ENCODE peak calls at places on chromosomes 12 and 14, in nine cellular contexts. One of them, this sample, is unnamed. For H3K4me1, the result is how much of the 10 kb centered on the place peaks cover.

GRCh38 chr12:9960613-9961012 is 10.6 kb upstream of the CLEC12A start:
- DNase-seq in transverse colon: no peak
- DNase-seq in right atrium auricular region: no peak
- DNase-seq in mesendoderm: no peak
- DNase-seq in A549: no peak
- DNase-seq in pancreas: no peak
- DNase-seq in stomach: no peak
- DNase-seq in A673: no peak
- DNase-seq in GM12878: no peak
- DNase-seq in this sample: no peak

GRCh38 chr12:62930546-62931425 is 4.2 kb downstream of the PPM1H start:
- DNase-seq in transverse colon: no peak
- DNase-seq in right atrium auricular region: no peak
- DNase-seq in mesendoderm: peak
- DNase-seq in A549: no peak
- DNase-seq in pancreas: no peak
- DNase-seq in stomach: no peak
- DNase-seq in A673: no peak
- DNase-seq in GM12878: no peak
- DNase-seq in this sample: no peak

GRCh38 chr14:77991128-77991772 is 178.9 kb upstream of the NRXN3 start:
- DNase-seq in transverse colon: no peak
- DNase-seq in right atrium auricular region: no peak
- DNase-seq in mesendoderm: peak
- DNase-seq in A549: peak
- DNase-seq in pancreas: no peak
- DNase-seq in stomach: no peak
- DNase-seq in A673: peak
- DNase-seq in GM12878: no peak
- DNase-seq in this sample: no peak

GRCh38 chr14:60111732-60112131 is 20.0 kb downstream of the PCNX4 start:
- DNase-seq in transverse colon: no peak
- DNase-seq in right atrium auricular region: no peak
- DNase-seq in mesendoderm: no peak
- DNase-seq in A549: no peak
- DNase-seq in pancreas: no peak
- DNase-seq in stomach: no peak
- DNase-seq in A673: no peak
- DNase-seq in GM12878: no peak
- DNase-seq in this sample: no peak

GRCh38 chr14:82403972-82404371 is 870.3 kb upstream of the SEL1L start:
- DNase-seq in transverse colon: no peak
- DNase-seq in right atrium auricular region: no peak
- DNase-seq in mesendoderm: peak
- DNase-seq in A549: no peak
- DNase-seq in pancreas: no peak
- DNase-seq in stomach: no peak
- DNase-seq in A673: no peak
- DNase-seq in GM12878: no peak
- DNase-seq in this sample: no peak

GRCh38 chr14:52313493-52313881 is 625 bp upstream of the PTGER2 start:
- DNase-seq in transverse colon: no peak
- DNase-seq in right atrium auricular region: no peak
- DNase-seq in mesendoderm: no peak
- DNase-seq in A549: no peak
- DNase-seq in pancreas: no peak
- DNase-seq in stomach: no peak
- DNase-seq in A673: no peak
- DNase-seq in GM12878: no peak
- DNase-seq in this sample: no peak

GRCh38 chr12:62860501-62861156 is 74.3 kb downstream of the PPM1H start:
- DNase-seq in transverse colon: no peak
- DNase-seq in right atrium auricular region: no peak
- DNase-seq in mesendoderm: no peak
- DNase-seq in A549: no peak
- DNase-seq in pancreas: no peak
- DNase-seq in stomach: no peak
- DNase-seq in A673: no peak
- DNase-seq in GM12878: no peak
- DNase-seq in this sample: peak

GRCh38 chr12:112751844-112752243 is 39.7 kb upstream of the RPH3A start:
- DNase-seq in transverse colon: no peak
- DNase-seq in right atrium auricular region: no peak
- DNase-seq in mesendoderm: no peak
- DNase-seq in A549: no peak
- DNase-seq in pancreas: no peak
- DNase-seq in stomach: no peak
- DNase-seq in A673: no peak
- DNase-seq in GM12878: no peak
- DNase-seq in this sample: no peak

GRCh38 chr12:115709410-115710065 is 568.0 kb downstream of the MED13L start:
- DNase-seq in transverse colon: peak
- DNase-seq in right atrium auricular region: no peak
- DNase-seq in mesendoderm: no peak
- DNase-seq in A549: no peak
- DNase-seq in pancreas: no peak
- DNase-seq in stomach: no peak
- DNase-seq in A673: peak
- DNase-seq in GM12878: no peak
- DNase-seq in this sample: peak

GRCh38 chr12:19154696-19155095 is 25.2 kb downstream of the PLEKHA5 start:
- DNase-seq in transverse colon: no peak
- DNase-seq in right atrium auricular region: no peak
- DNase-seq in mesendoderm: no peak
- DNase-seq in A549: no peak
- DNase-seq in pancreas: no peak
- DNase-seq in stomach: no peak
- DNase-seq in A673: no peak
- DNase-seq in GM12878: no peak
- DNase-seq in this sample: no peak

GRCh38 chr12:78275886-78276285 is 445.2 kb downstream of the NAV3 start:
- DNase-seq in transverse colon: no peak
- DNase-seq in right atrium auricular region: no peak
- DNase-seq in mesendoderm: no peak
- DNase-seq in A549: no peak
- DNase-seq in pancreas: no peak
- DNase-seq in stomach: no peak
- DNase-seq in A673: no peak
- DNase-seq in GM12878: no peak
- DNase-seq in this sample: no peak

GRCh38 chr12:20120296-20120695 is 248.0 kb upstream of the PDE3A start:
- DNase-seq in transverse colon: no peak
- DNase-seq in right atrium auricular region: no peak
- DNase-seq in mesendoderm: no peak
- DNase-seq in A549: no peak
- DNase-seq in pancreas: no peak
- DNase-seq in stomach: no peak
- DNase-seq in A673: peak
- DNase-seq in GM12878: no peak
- DNase-seq in this sample: no peak

GRCh38 chr12:105769486-105769885 is 369.3 kb downstream of the NUAK1 start:
- DNase-seq in transverse colon: no peak
- DNase-seq in right atrium auricular region: no peak
- DNase-seq in mesendoderm: no peak
- DNase-seq in A549: no peak
- DNase-seq in pancreas: no peak
- DNase-seq in stomach: no peak
- DNase-seq in A673: no peak
- DNase-seq in GM12878: no peak
- DNase-seq in this sample: peak

GRCh38 chr12:122159879-122160278 is 14.1 kb downstream of the IL31 start:
- DNase-seq in transverse colon: no peak
- DNase-seq in right atrium auricular region: no peak
- DNase-seq in mesendoderm: peak
- DNase-seq in A549: no peak
- DNase-seq in pancreas: no peak
- DNase-seq in stomach: no peak
- DNase-seq in A673: no peak
- DNase-seq in GM12878: no peak
- DNase-seq in this sample: no peak

GRCh38 chr14:50020184-50020583 is 96.2 kb downstream of the VCPKMT start:
- DNase-seq in transverse colon: no peak
- DNase-seq in right atrium auricular region: no peak
- DNase-seq in mesendoderm: no peak
- DNase-seq in A549: no peak
- DNase-seq in pancreas: no peak
- DNase-seq in stomach: no peak
- DNase-seq in A673: no peak
- DNase-seq in GM12878: no peak
- DNase-seq in this sample: no peak

GRCh38 chr14:105866841-105867321 is 340.5 kb downstream of the TMEM121 start:
- DNase-seq in transverse colon: no peak
- DNase-seq in right atrium auricular region: no peak
- DNase-seq in mesendoderm: no peak
- DNase-seq in A549: no peak
- DNase-seq in pancreas: peak
- DNase-seq in stomach: peak
- DNase-seq in A673: no peak
- DNase-seq in GM12878: no peak
- DNase-seq in this sample: no peak

GRCh38 chr12:123250471-123251383 is 17.5 kb downstream of the MTRFR start:
- DNase-seq in transverse colon: peak
- DNase-seq in right atrium auricular region: no peak
- DNase-seq in mesendoderm: peak
- DNase-seq in A549: peak
- DNase-seq in pancreas: no peak
- DNase-seq in stomach: peak
- DNase-seq in A673: peak
- DNase-seq in GM12878: no peak
- DNase-seq in this sample: no peak

GRCh38 chr14:22152161-22152870 is 436.7 kb downstream of the DAD1 start:
- DNase-seq in transverse colon: no peak
- DNase-seq in right atrium auricular region: no peak
- DNase-seq in mesendoderm: no peak
- DNase-seq in A549: no peak
- DNase-seq in pancreas: no peak
- DNase-seq in stomach: no peak
- DNase-seq in A673: no peak
- DNase-seq in GM12878: no peak
- DNase-seq in this sample: no peak

GRCh38 chr12:57089259-57090245 is 638 bp downstream of the NAB2 start:
- DNase-seq in transverse colon: peak
- DNase-seq in right atrium auricular region: peak
- DNase-seq in mesendoderm: peak
- DNase-seq in A549: no peak
- DNase-seq in pancreas: peak
- DNase-seq in stomach: peak
- DNase-seq in A673: peak
- DNase-seq in GM12878: no peak
- DNase-seq in this sample: peak

GRCh38 chr14:93915800-93916199 is 11.3 kb upstream of the FAM181A start:
- DNase-seq in transverse colon: no peak
- DNase-seq in right atrium auricular region: no peak
- DNase-seq in mesendoderm: no peak
- DNase-seq in A549: no peak
- DNase-seq in pancreas: no peak
- DNase-seq in stomach: no peak
- DNase-seq in A673: no peak
- DNase-seq in GM12878: no peak
- DNase-seq in this sample: no peak
- H3K4me1 ChIP-seq in transverse colon: under half
- H3K4me1 ChIP-seq in right atrium auricular region: under half
- H3K4me1 ChIP-seq in mesendoderm: under half
- H3K4me1 ChIP-seq in A549: under half
- H3K4me1 ChIP-seq in pancreas: under half
- H3K4me1 ChIP-seq in stomach: under half
- H3K4me1 ChIP-seq in A673: under half
- H3K4me1 ChIP-seq in GM12878: under half
- H3K4me1 ChIP-seq in this sample: under half

GRCh38 chr12:120228291-120229070 is 27.6 kb upstream of the RPLP0 start:
- DNase-seq in transverse colon: peak
- DNase-seq in right atrium auricular region: peak
- DNase-seq in mesendoderm: peak
- DNase-seq in A549: peak
- DNase-seq in pancreas: peak
- DNase-seq in stomach: peak
- DNase-seq in A673: peak
- DNase-seq in GM12878: peak
- DNase-seq in this sample: peak
- H3K4me3 ChIP-seq in transverse colon: no peak
- H3K4me3 ChIP-seq in right atrium auricular region: peak
- H3K4me3 ChIP-seq in mesendoderm: no peak
- H3K4me3 ChIP-seq in A549: no peak
- H3K4me3 ChIP-seq in pancreas: no peak
- H3K4me3 ChIP-seq in stomach: peak
- H3K4me3 ChIP-seq in A673: no peak
- H3K4me3 ChIP-seq in GM12878: no peak
- H3K4me3 ChIP-seq in this sample: no peak

GRCh38 chr12:675562-675961 is 12.3 kb upstream of the NINJ2 start:
- DNase-seq in transverse colon: no peak
- DNase-seq in right atrium auricular region: no peak
- DNase-seq in mesendoderm: no peak
- DNase-seq in A549: no peak
- DNase-seq in pancreas: no peak
- DNase-seq in stomach: no peak
- DNase-seq in A673: no peak
- DNase-seq in GM12878: no peak
- DNase-seq in this sample: no peak
- H3K4me1 ChIP-seq in transverse colon: under half
- H3K4me1 ChIP-seq in right atrium auricular region: under half
- H3K4me1 ChIP-seq in mesendoderm: under half
- H3K4me1 ChIP-seq in A549: under half
- H3K4me1 ChIP-seq in pancreas: under half
- H3K4me1 ChIP-seq in stomach: under half
- H3K4me1 ChIP-seq in A673: under half
- H3K4me1 ChIP-seq in GM12878: half or more
- H3K4me1 ChIP-seq in this sample: under half

GRCh38 chr14:81205639-81206038 is 15.1 kb downstream of the GTF2A1 start:
- DNase-seq in transverse colon: no peak
- DNase-seq in right atrium auricular region: no peak
- DNase-seq in mesendoderm: no peak
- DNase-seq in A549: no peak
- DNase-seq in pancreas: no peak
- DNase-seq in stomach: no peak
- DNase-seq in A673: no peak
- DNase-seq in GM12878: no peak
- DNase-seq in this sample: no peak

GRCh38 chr14:81206115-81206514 is 14.6 kb downstream of the GTF2A1 start:
- DNase-seq in transverse colon: no peak
- DNase-seq in right atrium auricular region: no peak
- DNase-seq in mesendoderm: no peak
- DNase-seq in A549: no peak
- DNase-seq in pancreas: no peak
- DNase-seq in stomach: no peak
- DNase-seq in A673: no peak
- DNase-seq in GM12878: no peak
- DNase-seq in this sample: no peak

GRCh38 chr14:81211844-81212243 is 8.9 kb downstream of the GTF2A1 start:
- DNase-seq in transverse colon: no peak
- DNase-seq in right atrium auricular region: no peak
- DNase-seq in mesendoderm: peak
- DNase-seq in A549: peak
- DNase-seq in pancreas: no peak
- DNase-seq in stomach: no peak
- DNase-seq in A673: peak
- DNase-seq in GM12878: no peak
- DNase-seq in this sample: no peak

GRCh38 chr14:81208489-81208888 is 12.3 kb downstream of the GTF2A1 start:
- DNase-seq in transverse colon: no peak
- DNase-seq in right atrium auricular region: no peak
- DNase-seq in mesendoderm: no peak
- DNase-seq in A549: no peak
- DNase-seq in pancreas: peak
- DNase-seq in stomach: no peak
- DNase-seq in A673: no peak
- DNase-seq in GM12878: no peak
- DNase-seq in this sample: no peak

GRCh38 chr14:81209187-81209836 is 11.4 kb downstream of the GTF2A1 start:
- DNase-seq in transverse colon: no peak
- DNase-seq in right atrium auricular region: no peak
- DNase-seq in mesendoderm: no peak
- DNase-seq in A549: no peak
- DNase-seq in pancreas: no peak
- DNase-seq in stomach: no peak
- DNase-seq in A673: peak
- DNase-seq in GM12878: peak
- DNase-seq in this sample: no peak
- H3K4me3 ChIP-seq in transverse colon: no peak
- H3K4me3 ChIP-seq in right atrium auricular region: no peak
- H3K4me3 ChIP-seq in mesendoderm: no peak
- H3K4me3 ChIP-seq in A549: no peak
- H3K4me3 ChIP-seq in pancreas: no peak
- H3K4me3 ChIP-seq in stomach: no peak
- H3K4me3 ChIP-seq in A673: no peak
- H3K4me3 ChIP-seq in GM12878: peak
- H3K4me3 ChIP-seq in this sample: no peak

This sample was measured in testis.